ENCODE peak calls at places on chromosome 16, in ten cellular contexts. H is SK-N-MC; V is activated naive CD8-positive, alpha-beta T cell treated with anti-CD3 and anti-CD28 coated beads, Interleukin-2, amount 50 U/mL, for 24 hours; I is non-pigmented ciliary epithelial cell; K is EL; B is activated CD8-positive, alpha-beta memory T cell treated with anti-CD3 and anti-CD28 coated beads for 48 hours; Z is CD8-positive, alpha-beta memory T cell; F is fibroblast of mammary gland; X is stimulated activated CD4-positive, alpha-beta T cell treated with anti-CD3 and anti-CD28 coated beads, Interleukin-1b, Interleukin-23, amount 100 ng/mL, for 1 hour; Y is GM12878. O is an unnamed sample.

GRCh38 chr16:66917741-66918140 is 944 bp downstream of the CDH16 start:
- DNase-seq in F (no peak), H (no peak), Y (no peak), K (no peak), V (no peak), B (no peak), Z (no peak), X (no peak), I (no peak), O (no peak)

GRCh38 chr16:73071131-73071940 is 23.4 kb upstream of the ZFHX3 start:
- DNase-seq in Y (no peak), Z (no peak), F (no peak), B (no peak), K (peak), V (no peak), I (no peak), H (no peak), X (no peak), O (no peak)

GRCh38 chr16:87582221-87582965 is 19.9 kb upstream of the JPH3 start:
- DNase-seq in Y (no peak), X (no peak), V (no peak), K (peak), B (no peak), H (no peak), F (peak), I (no peak), Z (no peak), O (peak)

GRCh38 chr16:66204761-66205160 is 161.7 kb upstream of the CDH5 start:
- DNase-seq in H (no peak), X (no peak), K (peak), V (no peak), Y (no peak), B (no peak), F (peak), I (no peak), Z (no peak), O (peak)

GRCh38 chr16:11560701-11561439 is 25.8 kb downstream of the LITAF start:
- DNase-seq in F (peak), Z (peak), I (no peak), X (no peak), B (no peak), H (no peak), V (peak), K (peak), Y (no peak), O (no peak)

GRCh38 chr16:14957576-14958322 is 17.1 kb upstream of the PDXDC1 start:
- DNase-seq in B (no peak), H (no peak), Z (peak), V (no peak), X (no peak), F (no peak), K (no peak), Y (no peak), I (no peak), O (no peak)

GRCh38 chr16:84548971-84549844 is 44.7 kb upstream of the MEAK7 start:
- DNase-seq in B (peak), V (peak), K (no peak), X (no peak), Y (no peak), I (no peak), H (no peak), F (no peak), Z (peak), O (no peak)

GRCh38 chr16:82368041-82368440 is 198.0 kb upstream of the MPHOSPH6 start:
- DNase-seq in I (peak), K (peak), B (no peak), Y (no peak), F (peak), Z (no peak), V (no peak), H (no peak), X (no peak), O (no peak)

GRCh38 chr16:84845496-84846002 is 25.8 kb downstream of the CRISPLD2 start:
- DNase-seq in B (no peak), F (no peak), V (no peak), X (no peak), Z (no peak), Y (no peak), K (no peak), H (no peak), I (no peak), O (no peak)

GRCh38 chr16:787978-788398 is at the start of gene RPUSD1:
- DNase-seq in Z (no peak), Y (no peak), F (no peak), I (no peak), X (no peak), V (no peak), H (no peak), K (no peak), B (no peak), O (no peak)

GRCh38 chr16:68190745-68191510 is 45.0 kb downstream of the ESRP2 start:
- DNase-seq in V (no peak), X (no peak), H (no peak), B (no peak), Z (no peak), I (no peak), Y (no peak), F (peak), K (peak), O (no peak)

GRCh38 chr16:55480228-55480655 is 1.2 kb downstream of the MMP2 start:
- DNase-seq in Z (no peak), V (no peak), I (no peak), H (no peak), X (no peak), K (peak), Y (no peak), F (peak), B (no peak), O (peak)

GRCh38 chr16:70162041-70162451 is 11.5 kb upstream of the CLEC18C start:
- DNase-seq in B (no peak), F (peak), V (no peak), I (peak), Y (no peak), X (no peak), K (peak), Z (no peak), H (no peak), O (peak)

GRCh38 chr16:3282103-3282746 is 1.1 kb upstream of the ZNF263 start:
- DNase-seq in Z (no peak), F (no peak), I (no peak), V (no peak), K (peak), B (no peak), Y (no peak), X (no peak), H (no peak), O (no peak)

GRCh38 chr16:16890964-16891363 is 512.0 kb downstream of the NPIPA7 start:
- DNase-seq in B (no peak), Y (no peak), H (no peak), F (no peak), Z (no peak), I (no peak), K (peak), X (no peak), V (no peak), O (no peak)

GRCh38 chr16:66479661-66480264 is 52.7 kb downstream of the BEAN1 start:
- DNase-seq in B (no peak), I (no peak), Z (no peak), F (no peak), X (no peak), V (no peak), H (no peak), K (no peak), Y (no peak), O (no peak)

GRCh38 chr16:11401161-11402050 is 56.1 kb downstream of the RMI2 start:
- DNase-seq in Z (no peak), X (no peak), I (no peak), Y (no peak), B (no peak), K (no peak), H (no peak), V (no peak), F (no peak), O (no peak)

GRCh38 chr16:5971106-5971505 is 873.5 kb upstream of the EEF2KMT start:
- DNase-seq in B (no peak), K (no peak), X (no peak), Z (no peak), F (no peak), V (no peak), H (no peak), I (no peak), Y (no peak), O (no peak)

GRCh38 chr16:80541306-80541694 is 507 bp downstream of the DYNLRB2 start:
- DNase-seq in I (no peak), V (no peak), B (no peak), F (no peak), Z (no peak), H (no peak), X (no peak), K (no peak), Y (no peak), O (no peak)

GRCh38 chr16:72313903-72314302 is 141.9 kb upstream of the PMFBP1 start:
- DNase-seq in B (no peak), X (no peak), Y (no peak), V (no peak), I (no peak), H (no peak), F (no peak), K (no peak), Z (no peak), O (peak)

GRCh38 chr16:85584192-85584757 is 28.8 kb upstream of the GSE1 start:
- DNase-seq in B (no peak), H (no peak), I (no peak), Y (no peak), Z (no peak), K (no peak), X (no peak), F (no peak), V (no peak), O (no peak)

GRCh38 chr16:53619247-53619646 is 84.4 kb downstream of the RPGRIP1L start:
- DNase-seq in I (no peak), Y (no peak), H (no peak), Z (no peak), K (no peak), F (no peak), X (no peak), B (no peak), V (no peak), O (no peak)

GRCh38 chr16:25108054-25108453 is 3.5 kb upstream of the LCMT1 start:
- DNase-seq in Z (peak), K (no peak), F (no peak), B (no peak), H (no peak), V (peak), I (no peak), X (no peak), Y (no peak), O (no peak)